ENCODE peak calls at places on chromosomes 6 and 20, in four cellular contexts. J is stimulated activated naive CD8-positive, alpha-beta T cell treated with anti-CD3 and anti-CD28 coated beads, Interleukin-15, amount 100 ng/mL, for 72 hours; V is mesothelial cell of epicardium; E is ACHN. O is an unnamed sample.

GRCh38 chr6:3542032-3542640 is 85.3 kb upstream of the SLC22A23 start:
- DNase-seq in J (no peak), V (no peak), E (no peak), O (no peak)

GRCh38 chr6:36312854-36313627 is 23.6 kb downstream of the BNIP5 start:
- DNase-seq in J (no peak), V (no peak), E (no peak), O (no peak)

GRCh38 chr6:27251672-27252251 is 4.3 kb downstream of the PRSS16 start:
- DNase-seq in J (peak), V (peak), E (peak), O (peak)

GRCh38 chr6:165515963-165516624 is 146.9 kb downstream of the PDE10A start:
- DNase-seq in J (no peak), V (no peak), E (peak), O (no peak)

GRCh38 chr6:1591243-1591642 is 18.5 kb upstream of the FOXC1 start:
- DNase-seq in J (no peak), V (no peak), E (no peak), O (no peak)

GRCh38 chr6:41073968-41074691 is 1.4 kb downstream of the NFYA start:
- DNase-seq in J (no peak), V (no peak), E (peak), O (no peak)

GRCh38 chr6:40909811-40910210 is 129.2 kb downstream of the UNC5CL start:
- DNase-seq in J (no peak), V (no peak), E (no peak), O (no peak)

GRCh38 chr6:836276-836853 is 143.4 kb upstream of the EXOC2 start:
- DNase-seq in J (no peak), V (no peak), E (peak), O (no peak)

GRCh38 chr6:148890091-148890490 is 143.3 kb downstream of the UST start:
- DNase-seq in J (no peak), V (no peak), E (no peak), O (no peak)

GRCh38 chr20:41140226-41141133 is 3.1 kb downstream of the PLCG1 start:
- DNase-seq in J (no peak), V (no peak), E (no peak), O (no peak)

GRCh38 chr20:63686492-63687321 is 9.7 kb upstream of the TNFRSF6B start:
- DNase-seq in J (no peak), V (no peak), E (no peak), O (no peak)

GRCh38 chr6:152635949-152636674 is 1.1 kb downstream of the SYNE1 start:
- DNase-seq in J (peak), V (no peak), E (no peak), O (no peak)

GRCh38 chr6:35543459-35544193 is 30.9 kb upstream of the TULP1 start:
- DNase-seq in J (no peak), V (no peak), E (no peak), O (no peak)

GRCh38 chr20:45359406-45360148 is 3.4 kb upstream of the SYS1 start:
- DNase-seq in J (no peak), V (no peak), E (no peak), O (no peak)

O was measured in activated T-helper 2 cell treated with anti-CD3 and anti-CD28 coated beads, Interferon-gamma antibody, Interleukin-2, Interleukin-4, amounts not matched to agents 10 μg/mL and 5 μg/mL and 100 μg/mL, durations not matched to agents 14 hours and 24 hours and 36 hours.